ENCODE peak calls at places on chromosomes 2 and 18, in seven cellular contexts. One of them, this sample, is unnamed.

GRCh38 chr2:101368371-101368770 is 18.9 kb downstream of the CREG2 start:
- DNase-seq in COR-L47: no peak
- DNase-seq in ELF-1: no peak
- DNase-seq in lower lobe of right lung: no peak
- DNase-seq in HEK293T: no peak
- DNase-seq in MM.1S: no peak
- DNase-seq in nucleus accumbens: no peak
- DNase-seq in this sample: no peak

GRCh38 chr2:75140288-75140687 is 59.0 kb downstream of the TACR1 start:
- DNase-seq in HEK293T: no peak
- DNase-seq in lower lobe of right lung: no peak
- DNase-seq in nucleus accumbens: no peak
- DNase-seq in MM.1S: no peak
- DNase-seq in ELF-1: no peak
- DNase-seq in COR-L47: no peak
- DNase-seq in this sample: no peak

GRCh38 chr2:70615222-70615621 is 61.6 kb upstream of the TGFA start:
- DNase-seq in MM.1S: no peak
- DNase-seq in ELF-1: no peak
- DNase-seq in nucleus accumbens: no peak
- DNase-seq in COR-L47: no peak
- DNase-seq in lower lobe of right lung: no peak
- DNase-seq in HEK293T: no peak
- DNase-seq in this sample: no peak

GRCh38 chr2:626491-627339 is 50.5 kb downstream of the TMEM18 start:
- DNase-seq in lower lobe of right lung: no peak
- DNase-seq in nucleus accumbens: no peak
- DNase-seq in COR-L47: peak; percentile 42
- DNase-seq in MM.1S: no peak
- DNase-seq in HEK293T: no peak
- DNase-seq in ELF-1: peak; percentile 15
- DNase-seq in this sample: peak; percentile 6

GRCh38 chr2:164675027-164675426 is 53.7 kb upstream of the GRB14 start:
- DNase-seq in HEK293T: no peak
- DNase-seq in ELF-1: no peak
- DNase-seq in MM.1S: no peak
- DNase-seq in nucleus accumbens: no peak
- DNase-seq in COR-L47: no peak
- DNase-seq in lower lobe of right lung: no peak
- DNase-seq in this sample: no peak

GRCh38 chr2:169715379-169716228 is 18.0 kb upstream of the KLHL23 start:
- DNase-seq in MM.1S: no peak
- DNase-seq in nucleus accumbens: no peak
- DNase-seq in lower lobe of right lung: peak; percentile 51
- DNase-seq in ELF-1: no peak
- DNase-seq in HEK293T: no peak
- DNase-seq in COR-L47: no peak
- DNase-seq in this sample: no peak

GRCh38 chr18:79765491-79766245 is 32.1 kb upstream of the KCNG2 start:
- DNase-seq in lower lobe of right lung: peak; percentile 15
- DNase-seq in MM.1S: no peak
- DNase-seq in HEK293T: no peak
- DNase-seq in COR-L47: no peak
- DNase-seq in ELF-1: no peak
- DNase-seq in nucleus accumbens: no peak
- DNase-seq in this sample: no peak

GRCh38 chr2:6957910-6958615 is 40.9 kb downstream of the RNF144A start:
- DNase-seq in MM.1S: no peak
- DNase-seq in nucleus accumbens: no peak
- DNase-seq in ELF-1: no peak
- DNase-seq in lower lobe of right lung: no peak
- DNase-seq in COR-L47: no peak
- DNase-seq in HEK293T: no peak
- DNase-seq in this sample: peak; percentile 7

GRCh38 chr2:185279999-185280398 is 458.6 kb upstream of the FSIP2 start:
- DNase-seq in ELF-1: no peak
- DNase-seq in lower lobe of right lung: no peak
- DNase-seq in HEK293T: peak; percentile 7
- DNase-seq in nucleus accumbens: no peak
- DNase-seq in COR-L47: peak; percentile 3
- DNase-seq in MM.1S: peak; percentile 41
- DNase-seq in this sample: no peak

GRCh38 chr2:143264851-143265250 is 135.6 kb downstream of the ARHGAP15 start:
- DNase-seq in lower lobe of right lung: no peak
- DNase-seq in MM.1S: no peak
- DNase-seq in ELF-1: no peak
- DNase-seq in COR-L47: no peak
- DNase-seq in HEK293T: no peak
- DNase-seq in nucleus accumbens: no peak
- DNase-seq in this sample: no peak

GRCh38 chr2:47528874-47529273 is 125.9 kb downstream of the MSH2 start:
- DNase-seq in lower lobe of right lung: no peak
- DNase-seq in COR-L47: no peak
- DNase-seq in nucleus accumbens: no peak
- DNase-seq in MM.1S: no peak
- DNase-seq in ELF-1: no peak
- DNase-seq in HEK293T: no peak
- DNase-seq in this sample: no peak

GRCh38 chr18:79621501-79621900 is 58.1 kb upstream of the CTDP1 start:
- DNase-seq in ELF-1: no peak
- DNase-seq in lower lobe of right lung: peak; percentile 41
- DNase-seq in MM.1S: no peak
- DNase-seq in nucleus accumbens: no peak
- DNase-seq in HEK293T: no peak
- DNase-seq in COR-L47: no peak
- DNase-seq in this sample: no peak

GRCh38 chr2:223993634-223994232 is 36.5 kb downstream of the MRPL44 start:
- DNase-seq in ELF-1: peak; percentile 58
- DNase-seq in lower lobe of right lung: no peak
- DNase-seq in COR-L47: peak; percentile 35
- DNase-seq in nucleus accumbens: peak; percentile 18
- DNase-seq in HEK293T: peak; percentile 76
- DNase-seq in MM.1S: peak; percentile 77
- DNase-seq in this sample: peak; percentile 73

GRCh38 chr2:13006829-13007715 is 290.3 kb downstream of the TRIB2 start:
- DNase-seq in lower lobe of right lung: no peak
- DNase-seq in ELF-1: peak; percentile 84
- DNase-seq in MM.1S: peak; percentile 50
- DNase-seq in COR-L47: peak; percentile 52
- DNase-seq in HEK293T: peak; percentile 64
- DNase-seq in nucleus accumbens: peak; percentile 25
- DNase-seq in this sample: peak; percentile 72

GRCh38 chr2:36597532-36598377 is at the start of gene FEZ2:
- DNase-seq in COR-L47: peak; percentile 68
- DNase-seq in lower lobe of right lung: peak; percentile 86
- DNase-seq in MM.1S: peak; percentile 84
- DNase-seq in nucleus accumbens: peak; percentile 58
- DNase-seq in ELF-1: peak; percentile 90
- DNase-seq in HEK293T: peak; percentile 90
- DNase-seq in this sample: peak; percentile 66

GRCh38 chr2:176931588-176932563 is 280.7 kb upstream of the HNRNPA3 start:
- DNase-seq in nucleus accumbens: no peak
- DNase-seq in COR-L47: no peak
- DNase-seq in MM.1S: peak; percentile 95
- DNase-seq in HEK293T: peak; percentile 55
- DNase-seq in lower lobe of right lung: no peak
- DNase-seq in ELF-1: no peak
- DNase-seq in this sample: no peak